ENCODE peak calls at places on chromosomes 5 and 9, in seven cellular contexts. K is GM10248, S is RWPE2, C is coronary artery, P is A673, Z is endothelial cell, Q is WERI-Rb-1. M is an unnamed sample.

GRCh38 chr9:134938346-134939079 is 20.8 kb upstream of the FCN1 start:
- DNase-seq in P (no peak), C (no peak), S (peak), K (no peak), Z (no peak), Q (peak), M (no peak)

GRCh38 chr9:134175291-134175807 is 11.0 kb upstream of the RNU6ATAC start:
- DNase-seq in S (no peak), K (no peak), Z (no peak), P (no peak), C (no peak), Q (peak), M (no peak)

GRCh38 chr9:127522727-127523126 is 71.4 kb downstream of the LRSAM1 start:
- DNase-seq in Z (no peak), Q (no peak), P (no peak), K (no peak), S (peak), C (peak), M (no peak)

GRCh38 chr9:87309236-87309635 is 188.4 kb upstream of the DAPK1 start:
- DNase-seq in P (no peak), C (no peak), Z (no peak), S (no peak), Q (no peak), K (no peak), M (no peak)

GRCh38 chr5:55936100-55936693 is 58.6 kb downstream of the IL6ST start:
- DNase-seq in P (peak), Z (peak), Q (peak), C (no peak), K (peak), S (no peak), M (peak)

GRCh38 chr9:115941561-115942315 is 211.9 kb upstream of the PAPPA start:
- DNase-seq in C (no peak), P (no peak), S (no peak), Q (no peak), Z (no peak), K (no peak), M (no peak)

GRCh38 chr9:108836319-108836718 is 19.5 kb downstream of the ACTL7B start:
- DNase-seq in Z (no peak), K (no peak), S (no peak), Q (peak), C (no peak), P (no peak), M (no peak)

GRCh38 chr5:7576023-7576715 is 180.2 kb downstream of the ADCY2 start:
- DNase-seq in K (no peak), Z (no peak), Q (peak), S (no peak), P (no peak), C (no peak), M (no peak)

GRCh38 chr5:73826301-73826700 is 200.3 kb downstream of the ARHGEF28 start:
- DNase-seq in Z (no peak), P (no peak), S (no peak), C (no peak), Q (no peak), K (no peak), M (no peak)

GRCh38 chr9:30382271-30382670 is 2002.2 kb upstream of the ACO1 start:
- DNase-seq in K (no peak), Q (no peak), C (no peak), P (no peak), Z (no peak), S (no peak), M (no peak)

DNA sequence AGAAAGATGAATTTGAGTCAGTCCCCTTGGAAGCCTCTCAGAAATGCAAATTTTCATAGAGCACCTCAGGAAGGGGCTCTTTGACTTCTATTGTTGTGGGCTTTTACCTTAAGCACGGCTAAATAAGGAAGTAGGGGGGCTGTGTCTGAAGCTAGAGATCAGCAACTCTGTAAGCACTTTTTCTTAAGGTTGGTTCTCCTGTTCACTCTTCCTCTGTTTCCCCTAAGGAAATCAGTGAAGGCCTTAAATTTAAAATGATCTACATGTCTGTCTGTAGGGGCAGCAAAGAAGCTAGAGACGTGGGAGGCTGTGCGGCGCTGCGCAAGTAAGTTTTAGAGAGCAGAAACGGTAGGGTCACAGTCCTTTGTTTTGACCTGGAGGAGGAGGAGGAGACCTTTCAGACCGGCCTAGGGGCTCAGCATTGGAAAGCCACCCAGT is 1.2 kb upstream of the CDC14B start:
- DNase-seq in P (no peak), C (no peak), K (no peak), Z (peak), S (no peak), Q (no peak), M (no peak)
- TF ChIP-seq CTCF in P (no peak), C (no peak), K (no peak), Z (no peak), S (no peak), Q (no peak), M (no peak)

GRCh38 chr5:132291026-132291425 is 3.2 kb upstream of the SLC22A4 start:
- DNase-seq in S (no peak), C (no peak), Q (no peak), P (no peak), Z (no peak), K (no peak), M (no peak)

GRCh38 chr5:132293992-132294727 is at the start of gene SLC22A4:
- DNase-seq in P (peak), K (peak), Q (peak), C (peak), Z (peak), S (peak), M (peak)

GRCh38 chr5:132294728-132295504 is 722 bp downstream of the SLC22A4 start:
- DNase-seq in Q (peak), Z (peak), K (no peak), S (peak), P (peak), C (peak), M (no peak)

GRCh38 chr5:132295505-132296411 is 1.6 kb downstream of the SLC22A4 start:
- DNase-seq in P (no peak), S (no peak), C (no peak), K (no peak), Q (no peak), Z (no peak), M (no peak)

GRCh38 chr5:132293066-132293991 is 865 bp upstream of the SLC22A4 start:
- DNase-seq in C (peak), S (peak), K (peak), Z (peak), P (peak), Q (peak), M (peak)
- TF ChIP-seq CTCF in C (no peak), S (peak), K (no peak), Z (no peak), P (peak), Q (peak), M (peak)

GRCh38 chr9:9914174-9914573 is 698.6 kb downstream of the PTPRD start:
- DNase-seq in K (no peak), C (no peak), Z (no peak), P (peak), Q (peak), S (no peak), M (no peak)

GRCh38 chr9:9917400-9917799 is 695.4 kb downstream of the PTPRD start:
- DNase-seq in S (no peak), Q (no peak), Z (no peak), K (no peak), P (no peak), C (no peak), M (no peak)

GRCh38 chr9:9913276-9913832 is 699.4 kb downstream of the PTPRD start:
- DNase-seq in S (no peak), Q (no peak), P (no peak), Z (no peak), C (no peak), K (no peak), M (no peak)

GRCh38 chr9:9912459-9912858 is 700.3 kb downstream of the PTPRD start:
- DNase-seq in Z (no peak), Q (no peak), C (no peak), S (no peak), P (peak), K (no peak), M (peak)
- TF ChIP-seq CTCF in Z (peak), Q (peak), C (no peak), S (peak), P (peak), K (peak), M (peak)

GRCh38 chr9:114285166-114285867 is 37.6 kb upstream of the ORM1 start:
- DNase-seq in P (peak), C (peak), S (peak), K (no peak), Z (no peak), Q (peak), M (no peak)
- TF ChIP-seq CTCF in P (no peak), C (no peak), S (no peak), K (no peak), Z (no peak), Q (no peak), M (no peak)

GRCh38 chr5:170691623-170692022 is 91.9 kb upstream of the GABRP start:
- DNase-seq in C (no peak), P (peak), Q (peak), Z (peak), K (no peak), S (no peak), M (no peak)
- TF ChIP-seq CTCF in C (no peak), P (peak), Q (peak), Z (no peak), K (no peak), S (no peak), M (no peak)

GRCh38 chr5:176410486-176411180 is 5.7 kb downstream of the CLTB start:
- DNase-seq in P (no peak), Q (no peak), S (peak), K (no peak), Z (no peak), C (no peak), M (no peak)
- TF ChIP-seq CTCF in P (no peak), Q (no peak), S (peak), K (no peak), Z (no peak), C (no peak), M (no peak)

DNA sequence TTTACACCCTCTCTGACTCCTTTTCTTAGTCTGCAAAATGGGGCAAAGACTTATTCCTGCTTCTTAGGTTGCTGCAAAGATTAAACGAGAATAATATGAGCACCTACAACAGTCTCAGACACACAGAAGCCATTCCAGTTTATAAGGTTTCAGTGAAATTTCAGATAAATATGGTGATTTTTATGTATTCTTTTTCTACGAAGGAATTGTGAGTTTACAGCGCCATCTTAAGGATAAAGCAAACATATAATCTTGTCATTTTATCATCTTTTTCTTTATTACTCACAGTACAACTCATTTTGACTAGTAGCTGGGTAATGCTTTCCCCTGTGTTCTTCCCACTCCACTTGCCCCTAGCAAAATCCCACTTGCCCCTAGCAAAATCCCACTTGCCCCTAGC is 29.2 kb upstream of the SMC5 start:
- DNase-seq in Q (no peak), Z (no peak), K (no peak), C (no peak), P (peak), S (no peak), M (no peak)
- TF ChIP-seq CTCF in Q (peak), Z (peak), K (no peak), C (peak), P (peak), S (peak), M (no peak)

DNA sequence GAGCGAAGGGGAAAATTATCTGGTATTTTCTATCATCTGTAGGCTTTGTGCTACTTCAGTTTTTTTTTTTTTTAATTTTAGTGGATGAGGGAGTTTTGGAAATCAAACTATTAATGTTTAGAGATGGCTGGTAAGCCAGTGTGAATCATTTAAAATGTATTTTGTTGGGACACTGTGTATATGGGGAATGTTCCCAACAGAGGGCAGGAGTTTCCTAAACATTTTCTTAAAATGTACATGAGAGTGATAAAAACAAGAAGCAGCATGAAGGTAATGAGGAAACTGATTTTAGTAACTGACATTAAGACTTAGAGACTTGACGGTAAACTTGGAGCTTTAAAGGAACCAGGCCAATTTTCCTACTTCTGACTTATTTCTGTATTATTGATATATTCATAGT is 68.2 kb upstream of the ITGA2 start:
- DNase-seq in P (no peak), K (no peak), C (no peak), Q (no peak), Z (no peak), S (no peak), M (no peak)
- TF ChIP-seq CTCF in P (no peak), K (no peak), C (no peak), Q (no peak), Z (no peak), S (peak), M (no peak)

DNA sequence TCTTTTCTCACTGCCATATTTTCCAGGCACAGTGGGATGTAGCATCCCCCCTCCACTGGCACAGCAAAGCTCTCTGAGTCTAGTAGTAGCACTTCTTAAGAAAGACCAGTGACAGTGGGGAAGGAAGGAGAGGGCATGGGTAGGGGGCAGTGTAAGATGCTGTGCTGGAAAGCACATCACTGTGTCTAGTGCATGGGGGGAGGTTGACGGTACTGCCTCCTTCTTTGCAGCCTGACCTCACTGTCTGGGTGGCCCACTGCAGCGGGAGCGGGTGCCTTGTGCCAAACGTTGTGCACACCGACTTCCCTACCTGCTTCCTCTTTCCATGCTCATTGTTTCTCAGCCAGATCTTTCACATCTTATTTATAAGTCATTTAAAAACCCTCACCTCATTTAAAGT is 91.8 kb downstream of the PDE8B start:
- DNase-seq in C (no peak), S (no peak), Q (no peak), Z (no peak), P (no peak), K (no peak), M (no peak)
- TF ChIP-seq CTCF in C (no peak), S (no peak), Q (peak), Z (no peak), P (no peak), K (no peak), M (no peak)

M was measured in GM13977.